ENCODE peak calls at places on chromosomes 11 and 22, in eight cellular contexts. G is esophagus muscularis mucosa, V is GM12892, O is upper lobe of left lung, Q is HL-60, R is vagina, A is transverse colon, Y is stomach. I is an unnamed sample.

GRCh38 chr11:112285918-112286317 is 25.3 kb upstream of the PLET1 start:
- DNase-seq in G (no peak), V (no peak), O (no peak), Q (no peak), R (no peak), A (no peak), Y (no peak), I (no peak)

GRCh38 chr11:120239713-120240640 is at the start of gene POU2F3:
- DNase-seq in G (no peak), V (no peak), O (peak), Q (no peak), R (no peak), A (no peak), Y (peak), I (no peak)

GRCh38 chr11:44564198-44564597 is 1.3 kb upstream of the CD82 start:
- DNase-seq in G (no peak), V (no peak), O (peak), Q (no peak), R (no peak), A (peak), Y (peak), I (no peak)

GRCh38 chr22:27433585-27434190 is 367.9 kb downstream of the MN1 start:
- DNase-seq in G (no peak), V (no peak), O (no peak), Q (no peak), R (no peak), A (no peak), Y (no peak), I (no peak)

GRCh38 chr11:113549611-113550061 is 74.4 kb upstream of the DRD2 start:
- DNase-seq in G (no peak), V (no peak), O (peak), Q (no peak), R (no peak), A (no peak), Y (no peak), I (no peak)

GRCh38 chr11:68118753-68119448 is 2.3 kb downstream of the CHKA start:
- DNase-seq in G (no peak), V (no peak), O (no peak), Q (peak), R (no peak), A (peak), Y (peak), I (no peak)

GRCh38 chr11:107606122-107606521 is 15.2 kb downstream of the ELMOD1 start:
- DNase-seq in G (no peak), V (no peak), O (no peak), Q (no peak), R (no peak), A (no peak), Y (no peak), I (no peak)

GRCh38 chr11:69818243-69819108 is 740 bp downstream of the FGF3 start:
- DNase-seq in G (no peak), V (no peak), O (no peak), Q (no peak), R (no peak), A (no peak), Y (no peak), I (no peak)

GRCh38 chr22:46614070-46614931 is 5.9 kb upstream of the GRAMD4 start:
- DNase-seq in G (no peak), V (peak), O (no peak), Q (no peak), R (no peak), A (peak), Y (no peak), I (no peak)

GRCh38 chr22:23913306-23913660 is 19.1 kb downstream of the MIF start:
- DNase-seq in G (no peak), V (peak), O (no peak), Q (no peak), R (no peak), A (no peak), Y (no peak), I (no peak)

GRCh38 chr22:47401976-47402770 is 639.7 kb downstream of the TBC1D22A start:
- DNase-seq in G (no peak), V (no peak), O (no peak), Q (no peak), R (no peak), A (no peak), Y (no peak), I (peak)

GRCh38 chr22:49230194-49230577 is 597.5 kb downstream of the BRD1 start:
- DNase-seq in G (no peak), V (no peak), O (no peak), Q (no peak), R (no peak), A (no peak), Y (no peak), I (no peak)

GRCh38 chr11:113674397-113674685 is 31.8 kb downstream of the TMPRSS5 start:
- DNase-seq in G (no peak), V (no peak), O (no peak), Q (no peak), R (no peak), A (no peak), Y (no peak), I (no peak)

GRCh38 chr11:125168875-125169537 is 4.5 kb downstream of the PKNOX2 start:
- DNase-seq in G (no peak), V (no peak), O (no peak), Q (no peak), R (no peak), A (no peak), Y (no peak), I (no peak)

GRCh38 chr22:31952094-31952401 is 7.7 kb downstream of the YWHAH start:
- DNase-seq in G (no peak), V (no peak), O (no peak), Q (peak), R (no peak), A (no peak), Y (no peak), I (no peak)

GRCh38 chr11:28463826-28464225 is 355.6 kb downstream of the METTL15 start:
- DNase-seq in G (no peak), V (no peak), O (no peak), Q (no peak), R (no peak), A (no peak), Y (no peak), I (no peak)

GRCh38 chr11:71996946-71997345 is 1.8 kb upstream of the IL18BP start:
- DNase-seq in G (no peak), V (no peak), O (peak), Q (peak), R (no peak), A (peak), Y (no peak), I (no peak)

GRCh38 chr11:115919341-115920086 is 415.3 kb upstream of the CADM1 start:
- DNase-seq in G (no peak), V (no peak), O (peak), Q (no peak), R (no peak), A (no peak), Y (no peak), I (no peak)

GRCh38 chr11:115921540-115921939 is 417.3 kb upstream of the CADM1 start:
- DNase-seq in G (no peak), V (no peak), O (no peak), Q (no peak), R (no peak), A (no peak), Y (no peak), I (no peak)

GRCh38 chr11:115921986-115922385 is 417.8 kb upstream of the CADM1 start:
- DNase-seq in G (no peak), V (no peak), O (no peak), Q (no peak), R (no peak), A (no peak), Y (no peak), I (no peak)

GRCh38 chr11:115920087-115920461 is 415.9 kb upstream of the CADM1 start:
- DNase-seq in G (no peak), V (no peak), O (no peak), Q (no peak), R (no peak), A (no peak), Y (no peak), I (no peak)

GRCh38 chr11:115920841-115921480 is 416.7 kb upstream of the CADM1 start:
- DNase-seq in G (no peak), V (no peak), O (no peak), Q (no peak), R (no peak), A (no peak), Y (no peak), I (no peak)
- TF ChIP-seq POLR2AphosphoS5 in G (no peak), V (no peak), O (no peak), Q (no peak), R (no peak), A (no peak), Y (no peak), I (no peak)

DNA sequence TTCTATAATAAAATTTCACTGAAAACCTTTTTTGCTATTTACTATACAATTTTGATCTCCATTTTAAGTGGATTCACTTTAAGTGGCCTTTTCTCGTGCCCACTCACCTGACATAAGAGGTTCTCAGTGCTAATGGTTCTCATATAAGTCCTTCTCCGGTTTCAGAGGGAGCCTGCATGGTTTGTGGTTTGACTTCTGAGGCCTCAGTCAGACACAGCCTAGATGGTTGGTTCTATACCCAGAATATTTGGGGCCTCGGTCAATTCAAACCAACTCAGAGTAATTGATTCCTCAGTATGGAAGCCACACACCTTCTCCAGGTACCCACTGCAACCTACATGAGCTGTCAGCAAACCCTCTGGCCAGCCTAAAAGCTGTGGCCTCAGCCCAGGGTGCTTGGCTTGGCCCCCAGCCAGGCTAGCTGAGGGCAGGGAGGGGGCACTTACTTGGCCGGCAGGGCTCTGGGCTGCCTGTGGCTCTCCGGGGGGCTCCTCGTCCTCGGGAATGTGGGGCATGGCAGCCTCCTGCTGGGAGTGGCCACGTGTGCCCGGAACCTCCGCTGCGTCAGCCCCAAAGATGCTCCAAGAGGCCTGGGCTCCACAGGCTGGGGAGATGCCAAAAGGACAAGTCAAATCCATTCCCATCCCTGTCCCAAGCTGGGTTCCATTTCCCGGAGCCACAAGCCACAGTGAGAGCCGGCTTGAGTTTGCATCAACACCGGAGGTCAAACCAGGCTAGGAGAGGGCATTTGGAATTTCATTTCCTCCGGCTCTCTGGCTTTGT is 41.8 kb downstream of the IRAG1 start:
- DNase-seq in G (no peak), V (no peak), O (no peak), Q (no peak), R (no peak), A (no peak), Y (no peak), I (no peak)
- TF ChIP-seq POLR2AphosphoS5 in G (peak), V (no peak), O (no peak), Q (no peak), R (no peak), A (no peak), Y (no peak), I (no peak)

DNA sequence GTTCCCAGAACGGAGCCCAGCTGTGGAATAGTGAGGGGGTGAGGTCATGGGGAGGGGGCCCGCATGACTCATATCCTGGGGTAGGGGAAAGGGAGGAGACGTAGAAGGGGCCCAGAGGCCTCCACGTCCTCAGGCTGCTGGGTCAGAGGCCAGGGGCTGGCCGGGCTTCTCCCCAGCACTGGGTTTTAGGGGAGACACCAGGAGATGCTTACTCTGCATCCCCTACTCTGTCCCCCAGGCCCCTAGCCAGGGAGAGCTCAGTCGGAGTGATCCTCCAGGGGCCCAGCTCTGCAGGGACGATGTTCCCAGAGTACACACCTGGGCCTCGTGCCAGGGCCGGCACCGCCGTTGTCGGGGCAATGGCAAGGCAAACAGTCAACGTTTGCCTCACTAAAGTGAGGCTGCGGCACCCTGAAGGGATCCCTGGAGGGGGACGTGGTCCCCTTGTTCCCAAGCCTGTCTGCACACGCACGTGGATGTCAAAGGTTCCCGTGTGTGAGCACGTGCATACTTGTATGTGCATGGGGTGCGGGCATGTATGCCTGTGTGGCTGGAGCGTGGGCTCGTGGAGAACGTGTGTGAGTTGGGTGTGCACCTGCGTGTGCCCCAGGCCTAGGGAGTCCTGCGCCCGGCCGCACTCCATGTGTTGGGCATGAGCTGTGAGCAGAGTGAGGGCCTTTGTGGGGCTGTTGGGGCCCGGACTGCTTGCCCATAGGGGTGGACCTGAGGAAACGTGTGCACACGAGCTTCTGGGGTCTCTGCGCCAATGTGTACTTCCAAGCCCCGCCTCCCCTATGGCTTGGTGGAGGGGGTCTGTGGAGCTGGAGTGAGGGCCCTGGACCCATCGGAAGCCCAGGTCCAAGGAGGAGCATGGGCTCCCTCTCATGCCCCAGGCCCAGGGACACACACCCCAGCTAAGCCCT is 14.2 kb downstream of the PRR33 start:
- DNase-seq in G (no peak), V (no peak), O (peak), Q (no peak), R (no peak), A (peak), Y (peak), I (no peak)
- TF ChIP-seq POLR2AphosphoS5 in G (no peak), V (peak), O (no peak), Q (no peak), R (no peak), A (no peak), Y (peak), I (no peak)

GRCh38 chr22:19943665-19944026 is 2.0 kb upstream of the TXNRD2 start:
- DNase-seq in G (no peak), V (no peak), O (no peak), Q (peak), R (no peak), A (no peak), Y (no peak), I (peak)

GRCh38 chr22:19942071-19942885 is 660 bp upstream of the TXNRD2 start:
- DNase-seq in G (no peak), V (no peak), O (no peak), Q (peak), R (no peak), A (no peak), Y (no peak), I (no peak)

GRCh38 chr22:19942886-19943664 is 1.5 kb upstream of the TXNRD2 start:
- DNase-seq in G (no peak), V (no peak), O (peak), Q (peak), R (no peak), A (no peak), Y (no peak), I (no peak)

GRCh38 chr22:19940536-19941364 is 822 bp upstream of the COMT start:
- DNase-seq in G (no peak), V (no peak), O (no peak), Q (no peak), R (no peak), A (no peak), Y (no peak), I (no peak)

DNA sequence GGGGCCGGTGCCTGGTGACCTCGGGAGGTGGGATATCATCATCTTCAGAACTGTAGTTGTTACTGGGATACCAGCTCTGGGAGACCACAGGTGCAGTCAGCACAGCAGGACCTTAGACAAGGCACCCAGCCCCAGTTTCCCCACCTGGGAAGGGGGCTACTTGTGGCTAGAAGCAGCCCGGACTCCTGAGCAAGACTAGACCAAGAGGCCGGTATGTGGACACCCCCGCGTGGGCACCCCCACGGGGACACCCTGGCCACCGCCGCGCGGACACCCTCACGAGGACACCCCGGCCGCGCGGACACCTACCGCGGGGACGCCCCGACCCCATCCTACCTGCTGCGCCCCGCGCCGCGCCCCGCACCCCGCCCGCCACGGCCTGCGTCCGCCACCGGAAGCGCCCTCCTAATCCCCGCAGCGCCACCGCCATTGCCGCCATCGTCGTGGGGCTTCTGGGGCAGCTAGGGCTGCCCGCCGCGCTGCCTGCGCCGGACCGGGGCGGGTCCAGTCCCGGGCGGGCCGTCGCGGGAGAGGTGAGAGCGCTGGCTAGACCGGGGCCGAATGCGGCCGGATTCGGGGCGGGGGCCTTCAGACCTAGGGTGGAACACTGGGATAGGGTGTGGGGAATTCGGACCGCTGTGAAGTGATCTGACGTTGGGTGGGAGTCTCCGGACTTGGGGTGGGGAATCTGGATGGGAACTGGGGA is at the start of the genes COMT and TXNRD2:
- DNase-seq in G (no peak), V (peak), O (peak), Q (peak), R (no peak), A (peak), Y (peak), I (no peak)
- TF ChIP-seq POLR2AphosphoS5 in G (peak), V (peak), O (peak), Q (no peak), R (no peak), A (no peak), Y (peak), I (peak)

GRCh38 chr11:118241191-118242098 is 10.7 kb downstream of the MPZL3 start:
- DNase-seq in G (no peak), V (no peak), O (peak), Q (peak), R (no peak), A (peak), Y (peak), I (no peak)
- TF ChIP-seq POLR2AphosphoS5 in G (peak), V (no peak), O (peak), Q (no peak), R (peak), A (no peak), Y (no peak), I (no peak)

DNA sequence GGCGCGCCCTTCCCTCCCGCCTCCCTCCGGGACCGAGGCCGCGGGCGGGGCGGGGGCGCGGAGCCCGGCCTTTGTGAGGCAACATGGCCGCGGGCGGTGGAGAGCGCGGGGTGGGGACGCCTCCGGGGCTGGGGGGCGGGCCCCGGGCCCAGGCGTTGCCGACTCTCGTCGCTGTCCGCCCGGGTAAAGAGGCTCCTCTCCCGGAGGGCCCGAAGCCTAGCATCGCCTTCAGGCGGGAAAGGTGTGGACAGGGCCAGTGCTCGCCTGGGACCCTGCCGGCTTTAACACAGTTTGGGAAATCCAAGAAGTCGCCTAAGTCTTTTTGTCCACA is 369 bp downstream of the DGCR8 start:
- DNase-seq in G (no peak), V (peak), O (peak), Q (no peak), R (no peak), A (peak), Y (peak), I (no peak)
- TF ChIP-seq POLR2AphosphoS5 in G (no peak), V (no peak), O (no peak), Q (no peak), R (no peak), A (no peak), Y (no peak), I (no peak)

GRCh38 chr11:128315933-128316332 is 271.4 kb downstream of the ETS1 start:
- DNase-seq in G (no peak), V (no peak), O (no peak), Q (peak), R (no peak), A (no peak), Y (no peak), I (no peak)
- TF ChIP-seq POLR2AphosphoS5 in G (no peak), V (no peak), O (no peak), Q (no peak), R (no peak), A (no peak), Y (no peak), I (no peak)

GRCh38 chr11:134275534-134276395 is at the start of gene GLB1L3:
- DNase-seq in G (no peak), V (peak), O (no peak), Q (no peak), R (peak), A (peak), Y (no peak), I (no peak)
- TF ChIP-seq POLR2AphosphoS5 in G (no peak), V (no peak), O (no peak), Q (no peak), R (no peak), A (no peak), Y (no peak), I (no peak)

GRCh38 chr22:30732426-30732825 is 37.8 kb downstream of the OSBP2 start:
- DNase-seq in G (no peak), V (no peak), O (no peak), Q (no peak), R (no peak), A (no peak), Y (no peak), I (no peak)

GRCh38 chr22:30731658-30732057 is 37.0 kb downstream of the OSBP2 start:
- DNase-seq in G (no peak), V (no peak), O (no peak), Q (no peak), R (no peak), A (no peak), Y (no peak), I (no peak)

GRCh38 chr22:30728829-30729228 is 34.2 kb downstream of the OSBP2 start:
- DNase-seq in G (no peak), V (no peak), O (no peak), Q (no peak), R (no peak), A (no peak), Y (no peak), I (no peak)

GRCh38 chr22:30733081-30733680 is 38.5 kb downstream of the OSBP2 start:
- DNase-seq in G (no peak), V (no peak), O (no peak), Q (no peak), R (no peak), A (no peak), Y (no peak), I (no peak)

GRCh38 chr22:30730351-30730750 is 35.7 kb downstream of the OSBP2 start:
- DNase-seq in G (no peak), V (no peak), O (no peak), Q (no peak), R (no peak), A (no peak), Y (no peak), I (no peak)
- TF ChIP-seq POLR2AphosphoS5 in G (no peak), V (no peak), O (no peak), Q (no peak), R (no peak), A (no peak), Y (no peak), I (no peak)

I was measured in SK-N-MC.